ENCODE peak calls at places on chromosomes 3 and 15, in six cellular contexts. I, O, Q, X, L and A are unnamed samples.

GRCh38 chr15:94236638-94237037 is 5.3 kb downstream of the MCTP2 start:
- DNase-seq in I (no peak), O (no peak), Q (no peak), X (no peak), L (no peak), A (no peak)

GRCh38 chr15:97420116-97420515 is 540.4 kb upstream of the ARRDC4 start:
- DNase-seq in I (no peak), O (no peak), Q (no peak), X (no peak), L (no peak), A (no peak)

GRCh38 chr3:173893066-173893465 is 495.5 kb downstream of the NLGN1 start:
- DNase-seq in I (no peak), O (no peak), Q (no peak), X (no peak), L (no peak), A (no peak)

GRCh38 chr3:187321766-187322165 is 30.2 kb upstream of the MASP1 start:
- DNase-seq in I (no peak), O (no peak), Q (no peak), X (no peak), L (no peak), A (no peak)

GRCh38 chr3:102673271-102674115 is 238.7 kb downstream of the ZPLD1 start:
- DNase-seq in I (peak), O (no peak), Q (peak), X (peak), L (peak), A (no peak)

GRCh38 chr3:14234197-14235002 is 55.8 kb downstream of the LSM3 start:
- DNase-seq in I (peak), O (no peak), Q (no peak), X (peak), L (no peak), A (no peak)

GRCh38 chr3:164360738-164361376 is 717.4 kb downstream of the SI start:
- DNase-seq in I (peak), O (no peak), Q (no peak), X (no peak), L (no peak), A (no peak)

GRCh38 chr3:170640737-170641171 is 54.9 kb upstream of the SLC7A14 start:
- DNase-seq in I (no peak), O (no peak), Q (no peak), X (no peak), L (no peak), A (no peak)

GRCh38 chr15:63634154-63634553 is 37.0 kb downstream of the FBXL22 start:
- DNase-seq in I (no peak), O (no peak), Q (no peak), X (no peak), L (no peak), A (no peak)

GRCh38 chr3:76949462-76949861 is 90.4 kb upstream of the ROBO2 start:
- DNase-seq in I (no peak), O (no peak), Q (no peak), X (no peak), L (no peak), A (no peak)

GRCh38 chr3:177196473-177197040 is 725 bp downstream of the TBL1XR1 start:
- DNase-seq in I (peak), O (no peak), Q (peak), X (peak), L (peak), A (peak)

GRCh38 chr3:14923476-14923875 is 23.9 kb upstream of the NR2C2 start:
- DNase-seq in I (no peak), O (no peak), Q (no peak), X (no peak), L (no peak), A (no peak)

GRCh38 chr15:83959477-83959876 is 276.1 kb upstream of the GOLGA6L4 start:
- DNase-seq in I (no peak), O (no peak), Q (no peak), X (no peak), L (no peak), A (no peak)

GRCh38 chr3:16807981-16808380 is 76.8 kb upstream of the PLCL2 start:
- DNase-seq in I (no peak), O (no peak), Q (no peak), X (no peak), L (no peak), A (no peak)

GRCh38 chr15:57949374-57949938 is 116.1 kb downstream of the ALDH1A2 start:
- DNase-seq in I (no peak), O (no peak), Q (no peak), X (no peak), L (no peak), A (no peak)

GRCh38 chr15:25790003-25790660 is 73.0 kb downstream of the ATP10A start:
- DNase-seq in I (no peak), O (peak), Q (no peak), X (no peak), L (no peak), A (no peak)
- TF ChIP-seq CTCF in I (no peak), O (no peak), Q (no peak), X (no peak), L (no peak), A (no peak)

GRCh38 chr15:45372032-45372995 is 6.0 kb downstream of the GATM start:
- DNase-seq in I (no peak), O (no peak), Q (no peak), X (peak), L (no peak), A (no peak)
- TF ChIP-seq CTCF in I (no peak), O (no peak), Q (no peak), X (no peak), L (no peak), A (no peak)

GRCh38 chr3:121630355-121630754 is 30.3 kb downstream of the HCLS1 start:
- DNase-seq in I (no peak), O (no peak), Q (no peak), X (no peak), L (no peak), A (no peak)
- TF ChIP-seq CTCF in I (no peak), O (no peak), Q (no peak), X (no peak), L (no peak), A (no peak)

GRCh38 chr3:48697952-48698351 is 12.2 kb upstream of the NCKIPSD start:
- DNase-seq in I (no peak), O (no peak), Q (no peak), X (no peak), L (no peak), A (no peak)
- TF ChIP-seq CTCF in I (no peak), O (no peak), Q (no peak), X (no peak), L (no peak), A (no peak)

GRCh38 chr3:22091329-22091728 is 340.3 kb upstream of the ZNF385D start:
- DNase-seq in I (no peak), O (no peak), Q (no peak), X (no peak), L (no peak), A (no peak)

DNA sequence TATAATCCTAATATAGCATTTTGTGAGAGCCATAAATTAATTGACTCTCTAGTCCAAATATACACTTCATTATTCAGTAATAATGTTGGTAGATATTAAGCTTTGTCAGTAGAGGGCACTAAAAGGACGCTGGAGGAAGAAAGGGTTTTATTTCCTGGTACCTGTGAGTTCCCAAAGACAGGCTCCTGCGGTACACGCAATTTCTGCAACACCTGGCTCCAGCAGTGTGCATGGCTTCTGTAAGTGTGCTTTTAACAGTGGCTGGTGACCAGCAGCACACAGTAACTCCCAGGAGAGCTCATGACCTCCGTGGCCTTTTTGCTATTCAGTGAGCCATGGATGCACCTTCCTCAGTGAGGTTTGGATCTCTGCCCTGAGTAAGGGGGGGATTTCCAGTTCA is 338.3 kb upstream of the ZNF385D start:
- DNase-seq in I (peak), O (no peak), Q (peak), X (peak), L (peak), A (no peak)
- TF ChIP-seq CTCF in I (peak), O (peak), Q (peak), X (peak), L (peak), A (no peak)